ENCODE peak calls at places on chromosomes 5 and 9, in seven cellular contexts. O is K562, K is uterus, E is vagina, V is heart left ventricle, S is HCT116, W is IMR-90. Q is an unnamed sample.
A peak's percentile ranks its signal among the peaks of the same experiment; 100 is the strongest.

GRCh38 chr5:148386041-148386440 is 2.3 kb downstream of the FBXO38 start:
- DNase-seq in O (no peak), E (no peak), K (no peak), V (no peak), W (no peak), S (no peak), Q (no peak)

GRCh38 chr9:99253134-99253533 is 31.1 kb downstream of the SEC61B start:
- DNase-seq in W (no peak), E (no peak), S (no peak), K (no peak), O (no peak), V (no peak), Q (no peak)

GRCh38 chr5:371811-372555 is 50.5 kb downstream of the AHRR start:
- DNase-seq in O (no peak), W (no peak), K (no peak), E (peak; percentile 54), V (no peak), S (no peak), Q (no peak)

GRCh38 chr9:74577956-74578355 is 80.8 kb downstream of the RORB start:
- DNase-seq in V (no peak), W (peak; percentile 3), O (no peak), S (peak; percentile 1), K (no peak), E (no peak), Q (no peak)

GRCh38 chr9:92245005-92245797 is 48.3 kb downstream of the IARS1 start:
- DNase-seq in S (no peak), K (no peak), E (no peak), W (peak; percentile 95), O (no peak), V (no peak), Q (no peak)

GRCh38 chr9:26789959-26790358 is 102.6 kb downstream of the CAAP1 start:
- DNase-seq in V (no peak), W (peak; percentile 1), E (no peak), O (no peak), K (no peak), S (no peak), Q (no peak)

GRCh38 chr5:42840842-42841574 is 29.3 kb upstream of the SELENOP start:
- DNase-seq in K (no peak), O (no peak), S (no peak), E (no peak), W (no peak), V (no peak), Q (peak; percentile 21)

GRCh38 chr9:93657331-93658111 is 81.1 kb downstream of the PHF2 start:
- DNase-seq in S (no peak), W (no peak), E (no peak), O (no peak), V (peak; percentile 17), K (no peak), Q (peak; percentile 74)

GRCh38 chr9:126719677-126720435 is 85.0 kb upstream of the ZBTB43 start:
- DNase-seq in E (no peak), W (peak; percentile 25), V (peak; percentile 81), S (no peak), K (no peak), O (peak; percentile 37), Q (peak; percentile 96)

GRCh38 chr5:30100929-30101328 is 1092.6 kb upstream of the CDH6 start:
- DNase-seq in W (no peak), K (no peak), O (no peak), E (no peak), S (no peak), V (no peak), Q (no peak)

GRCh38 chr5:179818746-179819295 is 1.9 kb upstream of the SQSTM1 start:
- DNase-seq in V (peak; percentile 97), K (peak; percentile 97), O (peak; percentile 86), E (peak; percentile 98), W (peak; percentile 95), S (peak; percentile 72), Q (peak; percentile 99)

GRCh38 chr5:34706084-34706483 is 50.0 kb downstream of the RAI14 start:
- DNase-seq in W (no peak), S (no peak), K (no peak), V (no peak), O (no peak), E (no peak), Q (no peak)

GRCh38 chr9:121902483-121903135 is 190.5 kb downstream of the TTLL11 start:
- DNase-seq in K (peak; percentile 65), E (no peak), O (no peak), V (no peak), W (peak; percentile 100), S (no peak), Q (no peak)

GRCh38 chr5:111411321-111411720 is 101.0 kb downstream of the STARD4 start:
- DNase-seq in W (peak; percentile 49), S (no peak), V (no peak), O (no peak), E (no peak), K (no peak), Q (no peak)

GRCh38 chr9:2018764-2019548 is 3.8 kb downstream of the SMARCA2 start:
- DNase-seq in E (no peak), S (no peak), V (no peak), O (no peak), W (no peak), K (no peak), Q (no peak)

GRCh38 chr5:5536871-5537270 is 114.4 kb downstream of the ICE1 start:
- DNase-seq in K (no peak), W (no peak), E (no peak), S (no peak), O (no peak), V (no peak), Q (no peak)

GRCh38 chr5:37552770-37553719 is 173.9 kb downstream of the WDR70 start:
- DNase-seq in O (peak; percentile 78), E (no peak), V (no peak), S (no peak), K (no peak), W (peak; percentile 90), Q (no peak)

GRCh38 chr5:103286622-103287021 is 28.1 kb downstream of the MACIR start:
- DNase-seq in S (no peak), O (no peak), V (no peak), W (no peak), E (no peak), K (no peak), Q (no peak)

DNA sequence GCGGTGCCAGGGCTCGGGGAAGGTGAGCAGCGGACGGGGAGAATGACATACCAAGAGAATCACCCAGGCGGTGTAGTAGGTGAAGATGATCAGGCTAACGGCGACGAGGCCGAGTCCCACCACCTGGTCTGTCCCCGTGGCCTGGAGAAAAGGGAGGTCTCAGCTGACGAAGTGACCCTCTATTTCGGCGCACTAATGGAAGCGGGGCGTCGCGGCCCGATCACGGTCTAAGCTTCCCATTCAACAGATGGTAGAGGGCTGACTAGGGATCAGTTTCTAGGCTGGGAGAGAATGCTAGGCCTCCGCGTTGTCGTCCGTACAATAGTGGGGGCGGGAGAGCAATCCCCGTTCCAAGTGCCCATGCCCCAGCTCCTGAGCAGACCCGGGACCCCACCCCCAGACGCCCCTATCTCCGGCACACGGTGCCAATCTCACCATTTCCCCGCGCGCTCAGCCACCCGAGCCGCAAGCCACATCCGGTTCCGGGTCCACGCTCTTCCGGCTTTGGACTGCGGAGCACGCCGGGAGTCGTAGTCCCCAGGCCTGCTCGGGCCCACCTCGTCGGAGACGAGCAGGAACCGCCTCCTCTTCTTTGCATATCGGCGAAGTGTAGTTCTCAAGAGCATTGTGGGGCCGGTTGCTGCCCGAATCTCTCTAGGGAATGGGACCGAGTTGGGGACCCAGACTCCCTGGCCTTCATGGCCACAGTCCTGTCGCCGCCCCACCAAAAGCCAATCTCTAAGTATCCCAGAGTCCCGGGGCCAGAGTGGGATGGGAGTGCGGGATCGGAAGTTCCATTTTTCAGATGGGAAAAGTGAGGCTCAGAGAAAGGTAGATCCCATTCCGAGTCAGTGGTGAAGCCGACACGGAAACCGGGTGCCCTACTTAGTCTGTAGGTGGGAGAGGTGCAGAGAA is at the start of gene DPM2:
- DNase-seq in V (peak; percentile 88), O (peak; percentile 90), E (no peak), S (peak; percentile 61), K (peak; percentile 79), W (peak; percentile 81), Q (peak; percentile 65)
- TF ChIP-seq POLR2A in V (peak; percentile 68), O (peak; percentile 82), E (no peak), S (peak; percentile 35), K (peak; percentile 59), W (peak; percentile 68), Q (no peak)

GRCh38 chr5:132417889-132418432 is 48.5 kb downstream of the SLC22A5 start:
- DNase-seq in S (no peak), E (peak; percentile 77), W (no peak), V (no peak), K (no peak), O (no peak), Q (no peak)

GRCh38 chr5:132414634-132415377 is 45.3 kb downstream of the SLC22A5 start:
- DNase-seq in V (no peak), W (no peak), O (no peak), S (peak; percentile 67), E (peak; percentile 56), K (no peak), Q (no peak)

GRCh38 chr5:132417461-132417860 is 48.0 kb downstream of the SLC22A5 start:
- DNase-seq in O (no peak), S (no peak), K (no peak), W (no peak), V (no peak), E (peak; percentile 81), Q (no peak)

GRCh38 chr5:132417010-132417439 is 47.5 kb downstream of the SLC22A5 start:
- DNase-seq in K (no peak), S (no peak), W (no peak), O (no peak), V (peak; percentile 55), E (peak; percentile 81), Q (no peak)

GRCh38 chr5:132416306-132417009 is 46.9 kb downstream of the SLC22A5 start:
- DNase-seq in O (no peak), V (no peak), W (no peak), E (peak; percentile 54), S (no peak), K (no peak), Q (no peak)
- H3K4me3 ChIP-seq in O (no peak overlapping the region), V (no peak overlapping the region), W (no peak overlapping the region), E (no peak overlapping the region), S (no peak overlapping the region), K (no peak overlapping the region), Q (no peak overlapping the region)

GRCh38 chr9:96383165-96383939 is at the start of gene SLC35D2:
- DNase-seq in S (no peak), E (no peak), O (peak; percentile 72), W (peak; percentile 32), V (peak; percentile 76), K (peak; percentile 47), Q (peak; percentile 34)
- TF ChIP-seq POLR2A in S (no peak), E (no peak), O (no peak), W (no peak), V (peak; percentile 39), K (peak; percentile 44), Q (no peak)

GRCh38 chr9:120876842-120877240 is at the start of gene PHF19:
- DNase-seq in E (no peak), O (no peak), S (no peak), K (no peak), V (peak; percentile 44), W (no peak), Q (no peak)

GRCh38 chr9:120874226-120874839 is 2.7 kb downstream of the PHF19 start:
- DNase-seq in K (no peak), V (no peak), E (no peak), S (no peak), W (no peak), O (no peak), Q (no peak)

GRCh38 chr9:120874861-120875565 is 2.0 kb downstream of the PHF19 start:
- DNase-seq in E (no peak), V (no peak), W (no peak), O (no peak), K (no peak), S (no peak), Q (no peak)

GRCh38 chr9:120875954-120876841 is 790 bp downstream of the PHF19 start:
- DNase-seq in W (peak; percentile 85), V (peak; percentile 89), O (peak; percentile 100), E (no peak), S (peak; percentile 73), K (peak; percentile 89), Q (peak; percentile 97)

GRCh38 chr9:120875643-120875953 is 1.4 kb downstream of the PHF19 start:
- DNase-seq in S (no peak), E (no peak), V (no peak), W (no peak), K (no peak), O (no peak), Q (no peak)
- H3K4me3 ChIP-seq in S (peak overlapping the region; percentile 45), E (peak overlapping the region; percentile 87), V (peak overlapping the region; percentile 75), W (peak overlapping the region; percentile 59), K (no peak overlapping the region), O (peak overlapping the region; percentile 74), Q (peak overlapping the region; percentile 77)